ENCODE peak calls at places on chromosomes 13 and 19, in five cellular contexts. I, E, G, J and K are unnamed samples.

GRCh38 chr13:95243207-95243606 is 58.0 kb downstream of the ABCC4 start:
- DNase-seq in G (no peak), I (no peak), E (no peak), J (no peak), K (no peak)

GRCh38 chr19:31356587-31357314 is 7.5 kb upstream of the TSHZ3 start:
- DNase-seq in J (peak; percentile 42), G (peak; percentile 34), I (no peak), E (no peak), K (peak; percentile 58)

GRCh38 chr13:35720290-35720689 is 243.8 kb upstream of the MAB21L1 start:
- DNase-seq in G (no peak), I (no peak), E (no peak), J (no peak), K (no peak)

GRCh38 chr13:44142911-44143665 is 230.5 kb upstream of the SERP2 start:
- DNase-seq in J (no peak), G (no peak), E (no peak), I (peak; percentile 28), K (no peak)

GRCh38 chr13:51874651-51875050 is 12.9 kb downstream of the CCDC70 start:
- DNase-seq in G (no peak), J (no peak), I (no peak), E (no peak), K (no peak)

GRCh38 chr13:113963376-113963775 is 10.5 kb downstream of the C13orf46 start:
- DNase-seq in J (no peak), E (no peak), G (peak; percentile 9), I (no peak), K (no peak)

GRCh38 chr19:5186293-5187050 is 154.1 kb downstream of the PTPRS start:
- DNase-seq in G (no peak), E (no peak), J (no peak), I (no peak), K (no peak)

GRCh38 chr19:30664358-30665058 is 292.3 kb downstream of the ZNF536 start:
- DNase-seq in E (peak; percentile 2), G (peak; percentile 63), J (no peak), I (no peak), K (no peak)

GRCh38 chr13:25874907-25875306 is 176.9 kb downstream of the SHISA2 start:
- DNase-seq in E (peak; percentile 23), G (no peak), J (peak; percentile 73), I (no peak), K (peak; percentile 26)

GRCh38 chr13:48562296-48563066 is 29.6 kb upstream of the RCBTB2 start:
- DNase-seq in I (no peak), G (no peak), J (peak; percentile 87), E (peak; percentile 94), K (peak; percentile 34)

GRCh38 chr19:29417048-29417447 is 108.7 kb upstream of the VSTM2B start:
- DNase-seq in I (no peak), E (no peak), G (no peak), J (no peak), K (no peak)

GRCh38 chr13:77429320-77430142 is 102.6 kb upstream of the MYCBP2 start:
- DNase-seq in J (no peak), E (peak; percentile 82), I (no peak), G (no peak), K (no peak)

GRCh38 chr19:55305491-55305890 is 19.6 kb downstream of the TMEM150B start:
- DNase-seq in G (no peak), I (peak; percentile 23), J (peak; percentile 51), E (peak; percentile 80), K (peak; percentile 29)

GRCh38 chr13:52713894-52714293 is 25.7 kb downstream of the CNMD start:
- DNase-seq in E (no peak), J (no peak), I (no peak), G (peak; percentile 26), K (no peak)

GRCh38 chr19:35151273-35152065 is 3.1 kb upstream of the FXYD5 start:
- DNase-seq in J (no peak), E (no peak), G (no peak), I (no peak), K (no peak)

GRCh38 chr13:40190656-40191100 is 475.8 kb downstream of the FOXO1 start:
- DNase-seq in I (peak; percentile 89), G (no peak), E (peak; percentile 91), J (peak; percentile 75), K (peak; percentile 40)

GRCh38 chr19:8302734-8303133 is 5.4 kb downstream of the CD320 start:
- DNase-seq in G (no peak), J (no peak), E (no peak), I (no peak), K (no peak)

GRCh38 chr19:1247747-1248453 is 483 bp upstream of the MIDN start:
- DNase-seq in J (peak; percentile 71), I (peak; percentile 90), G (peak; percentile 77), E (no peak), K (peak; percentile 73)

GRCh38 chr19:35869327-35870123 is 1.2 kb downstream of the APLP1 start:
- DNase-seq in J (peak; percentile 80), I (peak; percentile 80), G (peak; percentile 67), E (peak; percentile 87), K (peak; percentile 72)

GRCh38 chr13:35817642-35818576 is 313.3 kb downstream of the DCLK1 start:
- DNase-seq in J (no peak), G (no peak), I (no peak), E (no peak), K (no peak)

GRCh38 chr19:41111750-41112295 is 2.4 kb upstream of the CYP2F1 start:
- DNase-seq in G (no peak), E (no peak), I (no peak), J (no peak), K (no peak)

GRCh38 chr13:51523082-51523518 is 61.2 kb upstream of the WDFY2 start:
- DNase-seq in I (no peak), J (peak; percentile 23), E (no peak), G (no peak), K (no peak)

GRCh38 chr13:20359335-20359734 is 127.2 kb upstream of the GJB6 start:
- DNase-seq in G (no peak), J (no peak), I (no peak), E (no peak), K (no peak)

GRCh38 chr19:45952691-45953505 is 20.8 kb downstream of the NOVA2 start:
- DNase-seq in J (peak; percentile 35), G (peak; percentile 40), I (no peak), E (no peak), K (no peak)

GRCh38 chr19:34534206-34534605 is 52.6 kb downstream of the WTIP start:
- DNase-seq in G (no peak), I (no peak), E (no peak), J (no peak), K (no peak)

GRCh38 chr13:93987458-93987857 is 492.0 kb downstream of the DCT start:
- DNase-seq in J (no peak), G (no peak), E (no peak), I (no peak), K (no peak)

GRCh38 chr13:95100525-95101121 is 200.6 kb downstream of the ABCC4 start:
- DNase-seq in I (peak; percentile 61), J (no peak), E (no peak), G (no peak), K (no peak)

GRCh38 chr19:13396256-13397080 is 109.8 kb downstream of the CACNA1A start:
- DNase-seq in E (peak; percentile 54), J (no peak), G (peak; percentile 20), I (peak; percentile 40), K (no peak)

GRCh38 chr13:24012648-24013047 is 115.3 kb upstream of the C1QTNF9B start:
- DNase-seq in G (no peak), J (no peak), E (no peak), I (no peak), K (no peak)

GRCh38 chr13:61485128-61485765 is 69.6 kb upstream of the PCDH20 start:
- DNase-seq in J (no peak), E (no peak), I (no peak), G (no peak), K (no peak)

GRCh38 chr13:61170791-61171330 is 244.8 kb downstream of the PCDH20 start:
- DNase-seq in J (no peak), I (no peak), G (peak; percentile 13), E (no peak), K (no peak)

GRCh38 chr13:46526763-46527162 is 26.2 kb upstream of the LRCH1 start:
- DNase-seq in I (no peak), E (no peak), J (no peak), G (no peak), K (no peak)

GRCh38 chr13:44013666-44014291 is 134.1 kb downstream of the LACC1 start:
- DNase-seq in E (no peak), I (peak; percentile 88), J (no peak), G (no peak), K (no peak)

GRCh38 chr13:50340566-50341287 is 325.5 kb downstream of the KCNRG start:
- DNase-seq in I (no peak), G (no peak), E (no peak), J (no peak), K (no peak)

GRCh38 chr13:75217949-75218348 is 264.0 kb downstream of the TBC1D4 start:
- DNase-seq in J (no peak), G (no peak), E (no peak), I (no peak), K (no peak)

GRCh38 chr13:113404723-113405471 is 41.0 kb upstream of the GRTP1 start:
- DNase-seq in I (no peak), G (no peak), J (no peak), E (no peak), K (no peak)

GRCh38 chr13:48278806-48279205 is 24.7 kb upstream of the RB1 start:
- DNase-seq in G (no peak), E (no peak), I (peak; percentile 68), J (no peak), K (no peak)

GRCh38 chr13:101452519-101453485 is at the start of gene ITGBL1:
- DNase-seq in G (peak; percentile 25), E (no peak), I (peak; percentile 48), J (no peak), K (no peak)

GRCh38 chr19:58291943-58292342 is 13.2 kb downstream of the ZNF8 start:
- DNase-seq in I (no peak), G (no peak), J (no peak), E (no peak), K (no peak)
- H3K9me3 ChIP-seq in I (peaks cover 8% of the 10 kb centered on the region), G (peaks cover 45% of the 10 kb centered on the region), J (no peaks in the 10 kb centered on the region), E (peaks cover 11% of the 10 kb centered on the region), K (peaks cover 13% of the 10 kb centered on the region)

GRCh38 chr19:56687036-56687435 is 15.5 kb upstream of the ZNF835 start:
- DNase-seq in J (no peak), I (no peak), E (no peak), G (no peak), K (no peak)
- H3K9me3 ChIP-seq in J (no peaks in the 10 kb centered on the region), I (peaks cover 5% of the 10 kb centered on the region), E (no peaks in the 10 kb centered on the region), G (no peaks in the 10 kb centered on the region), K (no peaks in the 10 kb centered on the region)

GRCh38 chr13:29065142-29065541 is 245.0 kb downstream of the MTUS2 start:
- DNase-seq in E (no peak), J (peak; percentile 19), I (no peak), G (no peak), K (no peak)

GRCh38 chr13:29059837-29060236 is 239.7 kb downstream of the MTUS2 start:
- DNase-seq in J (no peak), E (no peak), G (peak; percentile 45), I (no peak), K (no peak)
- H3K9me3 ChIP-seq in J (peaks cover 4% of the 10 kb centered on the region), E (no peaks in the 10 kb centered on the region), G (peaks cover 25% of the 10 kb centered on the region), I (peaks cover 5% of the 10 kb centered on the region), K (no peaks in the 10 kb centered on the region)

GRCh38 chr19:37165635-37166034 is 6.9 kb downstream of the ZNF585A start:
- DNase-seq in E (no peak), G (no peak), I (no peak), J (no peak), K (no peak)
- H3K9me3 ChIP-seq in E (peaks cover 8% of the 10 kb centered on the region), G (peaks cover 97% of the 10 kb centered on the region), I (no peaks in the 10 kb centered on the region), J (no peaks in the 10 kb centered on the region), K (peaks cover 8% of the 10 kb centered on the region)

GRCh38 chr19:4028334-4029246 is 21.1 kb downstream of the PIAS4 start:
- DNase-seq in J (no peak), E (no peak), I (no peak), G (no peak), K (no peak)
- H3K9me3 ChIP-seq in J (no peaks in the 10 kb centered on the region), E (no peaks in the 10 kb centered on the region), I (no peaks in the 10 kb centered on the region), G (no peaks in the 10 kb centered on the region), K (no peaks in the 10 kb centered on the region)